ENCODE peak calls at places on chromosomes 3 and 15, in five cellular contexts. D, Q, J, E and F are unnamed samples.

GRCh38 chr3:46062679-46063078 is 35.4 kb upstream of the XCR1 start:
- DNase-seq in D (no peak), Q (no peak), E (no peak), J (no peak), F (no peak)

GRCh38 chr3:107370902-107371301 is 6.3 kb upstream of the CCDC54 start:
- DNase-seq in Q (no peak), J (no peak), E (no peak), D (no peak), F (no peak)

GRCh38 chr3:45043715-45044299 is 17.7 kb downstream of the CLEC3B start:
- DNase-seq in Q (no peak), J (no peak), E (peak; percentile 66), D (peak; percentile 80), F (peak; percentile 78)

GRCh38 chr3:178671261-178672191 is 135.3 kb downstream of the KCNMB2 start:
- DNase-seq in Q (no peak), J (no peak), D (peak; percentile 81), E (no peak), F (no peak)

GRCh38 chr3:156865732-156866131 is 39.6 kb downstream of the LEKR1 start:
- DNase-seq in D (peak; percentile 19), J (no peak), Q (no peak), E (no peak), F (no peak)

GRCh38 chr3:135487261-135487660 is 478.3 kb upstream of the PPP2R3A start:
- DNase-seq in Q (no peak), J (no peak), E (no peak), D (no peak), F (no peak)

GRCh38 chr3:126539558-126540250 is 15.7 kb downstream of the CHST13 start:
- DNase-seq in J (no peak), E (no peak), Q (peak; percentile 31), D (no peak), F (no peak)

GRCh38 chr3:14602804-14603644 is 48.5 kb upstream of the CCDC174 start:
- DNase-seq in J (no peak), D (peak; percentile 17), Q (peak; percentile 17), E (no peak), F (no peak)

GRCh38 chr15:58410353-58410752 is 21.4 kb upstream of the LIPC start:
- DNase-seq in J (no peak), Q (no peak), E (no peak), D (peak; percentile 41), F (no peak)

GRCh38 chr3:9622438-9622837 is 26.9 kb upstream of the MTMR14 start:
- DNase-seq in D (no peak), J (no peak), Q (peak; percentile 37), E (no peak), F (no peak)

GRCh38 chr3:24400450-24400849 is 94.2 kb downstream of the THRB start:
- DNase-seq in J (no peak), Q (no peak), E (no peak), D (no peak), F (no peak)

GRCh38 chr3:170502297-170502696 is 83.6 kb downstream of the SLC7A14 start:
- DNase-seq in J (no peak), Q (no peak), D (peak; percentile 76), E (no peak), F (no peak)

GRCh38 chr3:112508261-112508660 is 9.0 kb upstream of the BTLA start:
- DNase-seq in Q (no peak), D (no peak), E (no peak), J (no peak), F (no peak)

GRCh38 chr15:79513916-79514315 is 81.8 kb downstream of the MINAR1 start:
- DNase-seq in E (no peak), J (no peak), Q (no peak), D (no peak), F (no peak)

GRCh38 chr3:188507244-188507720 is 353.3 kb downstream of the LPP start:
- DNase-seq in D (peak; percentile 95), E (peak; percentile 87), Q (no peak), J (no peak), F (peak; percentile 90)

GRCh38 chr15:98983333-98983732 is 24.3 kb downstream of the PGPEP1L start:
- DNase-seq in Q (peak; percentile 79), D (peak; percentile 58), E (peak; percentile 34), J (peak; percentile 35), F (peak; percentile 37)

GRCh38 chr3:120432105-120432860 is 18.5 kb downstream of the FSTL1 start:
- DNase-seq in Q (no peak), E (peak; percentile 77), J (no peak), D (peak; percentile 96), F (peak; percentile 84)

GRCh38 chr15:83322061-83322460 is 37.6 kb upstream of the BNC1 start:
- DNase-seq in E (no peak), J (no peak), Q (no peak), D (peak; percentile 61), F (no peak)

GRCh38 chr15:80679167-80679804 is 15.8 kb upstream of the ABHD17C start:
- DNase-seq in J (no peak), E (no peak), Q (no peak), D (no peak), F (no peak)

GRCh38 chr15:52787123-52787503 is 3.0 kb downstream of the ONECUT1 start:
- DNase-seq in D (no peak), Q (no peak), E (no peak), J (peak; percentile 31), F (no peak)

DNA sequence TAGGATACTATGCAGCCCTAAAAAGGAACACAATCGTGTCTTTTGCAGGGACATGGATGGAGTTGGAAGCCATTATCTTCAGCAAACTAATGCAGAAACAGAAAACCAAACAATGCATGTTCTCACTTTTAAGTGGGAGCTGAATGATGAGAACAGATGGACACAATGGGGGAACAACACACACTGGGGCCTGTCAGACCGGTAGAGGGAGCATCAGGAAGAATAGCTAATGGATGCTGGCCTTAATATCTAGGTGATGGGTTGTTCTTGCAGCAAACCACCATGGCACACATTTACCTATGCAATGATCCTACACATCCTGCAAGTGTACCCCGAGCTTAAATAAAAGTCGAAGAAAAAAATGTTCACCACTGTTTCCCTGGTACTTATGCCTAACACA is 17.5 kb downstream of the SENP7 start:
- DNase-seq in J (no peak), D (no peak), E (no peak), Q (no peak), F (no peak)
- TF ChIP-seq CTCF in J (no peak), D (no peak), E (peak; percentile 11), Q (no peak), F (no peak)

DNA sequence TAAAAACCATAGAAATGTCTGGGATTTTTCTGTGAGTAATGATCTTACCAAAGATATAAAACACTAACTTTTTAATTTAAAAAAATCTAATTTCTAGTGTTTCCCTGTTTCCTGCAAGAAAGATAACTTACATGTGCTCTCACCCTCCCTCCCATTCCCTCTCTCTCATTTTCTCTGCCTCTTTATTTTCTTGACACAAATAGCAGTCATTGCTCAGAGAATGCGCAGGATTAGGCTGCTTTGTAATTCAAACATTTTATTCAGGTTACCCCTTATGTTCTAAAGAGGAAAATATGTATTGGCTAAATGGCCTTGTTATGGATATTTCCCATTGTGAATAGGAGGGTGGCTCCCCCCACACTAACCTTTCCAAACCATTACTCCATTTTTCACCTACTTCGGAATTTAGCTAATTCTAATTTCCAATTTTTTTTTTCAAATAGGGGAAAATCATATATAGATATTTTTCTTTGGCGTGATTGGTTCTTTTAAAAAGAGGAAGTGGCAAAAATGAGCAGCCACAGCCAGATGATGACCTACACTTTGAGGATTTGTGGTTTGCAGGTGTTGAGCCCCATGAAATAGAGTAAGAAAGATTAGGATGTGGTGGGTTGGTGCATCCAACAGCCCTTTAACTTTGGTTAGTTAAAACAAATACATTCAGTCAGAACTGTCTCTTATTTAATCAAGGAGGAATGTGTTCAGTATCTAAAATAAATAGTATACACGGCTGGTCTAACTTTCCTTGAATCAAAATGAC is 554.4 kb downstream of the IGSF11 start:
- DNase-seq in E (no peak), D (no peak), Q (no peak), J (no peak), F (no peak)
- H3K4me3 ChIP-seq in E (no peak overlapping the region), D (no peak overlapping the region), Q (no peak overlapping the region), J (no peak overlapping the region), F (no peak overlapping the region)

DNA sequence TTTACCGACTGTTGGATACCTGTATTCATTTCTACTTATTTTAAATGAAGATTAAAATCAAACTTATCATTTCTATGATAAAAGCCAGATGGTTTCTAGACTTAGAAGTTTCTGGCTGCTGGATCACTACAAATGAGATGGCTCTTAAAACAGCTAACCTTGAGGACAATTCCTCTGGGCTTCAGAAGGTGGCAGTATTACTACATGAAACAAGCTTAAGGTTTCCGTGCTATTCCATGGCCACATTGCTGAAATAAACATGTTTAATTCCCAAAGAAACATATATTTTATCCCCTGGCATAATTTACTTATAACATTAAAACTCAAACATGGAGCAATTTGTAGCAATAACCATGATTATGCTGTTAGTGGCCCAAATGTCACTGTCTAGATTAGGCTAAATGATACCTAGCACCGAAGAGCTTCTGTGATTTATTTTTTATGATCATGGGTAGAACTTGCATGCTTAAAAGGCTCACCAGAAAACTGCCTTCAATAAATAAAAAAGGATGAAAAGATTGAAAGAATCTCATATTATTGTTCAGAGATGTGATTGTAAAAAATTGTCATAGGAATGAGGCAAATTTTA is 204.0 kb upstream of the NANOGP8 start:
- DNase-seq in E (peak; percentile 55), D (peak; percentile 82), J (no peak), Q (no peak), F (no peak)
- TF ChIP-seq CTCF in E (peak; percentile 87), D (peak; percentile 84), J (peak; percentile 49), Q (peak; percentile 68), F (peak; percentile 71)

DNA sequence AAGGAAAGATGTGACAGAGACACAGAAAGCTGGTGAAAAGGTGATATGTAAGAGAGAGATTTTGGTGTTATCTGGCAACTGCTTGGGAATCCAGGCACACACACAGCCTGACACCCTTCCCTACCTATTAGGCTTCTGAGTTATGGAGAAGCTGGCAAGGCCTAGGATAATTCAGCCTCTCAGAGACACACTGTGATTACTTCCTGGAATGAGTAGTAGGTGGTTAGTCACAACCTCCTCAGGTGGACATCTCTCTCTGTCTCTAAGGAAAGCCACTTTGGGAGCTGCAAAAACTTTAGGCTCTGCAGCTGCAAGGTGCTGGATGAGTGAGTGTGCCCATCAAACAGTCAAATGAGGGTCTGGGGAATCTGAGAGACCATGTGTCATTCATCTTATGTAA is 201.9 kb downstream of the PDCD6IP start:
- DNase-seq in D (no peak), J (no peak), E (no peak), Q (no peak), F (no peak)
- H3K4me3 ChIP-seq in D (no peak overlapping the region), J (no peak overlapping the region), E (no peak overlapping the region), Q (no peak overlapping the region), F (no peak overlapping the region)

GRCh38 chr3:32104492-32104891 is 1.9 kb upstream of the GPD1L start:
- DNase-seq in Q (no peak), D (no peak), E (no peak), J (no peak), F (no peak)

GRCh38 chr3:32100465-32100864 is 6.0 kb upstream of the GPD1L start:
- DNase-seq in J (no peak), D (no peak), E (no peak), Q (peak; percentile 74), F (no peak)

GRCh38 chr3:32105291-32106131 is 909 bp upstream of the GPD1L start:
- DNase-seq in Q (no peak), E (no peak), D (peak; percentile 10), J (no peak), F (no peak)

GRCh38 chr3:32098528-32098927 is 7.9 kb upstream of the GPD1L start:
- DNase-seq in E (no peak), Q (no peak), D (no peak), J (no peak), F (no peak)

DNA sequence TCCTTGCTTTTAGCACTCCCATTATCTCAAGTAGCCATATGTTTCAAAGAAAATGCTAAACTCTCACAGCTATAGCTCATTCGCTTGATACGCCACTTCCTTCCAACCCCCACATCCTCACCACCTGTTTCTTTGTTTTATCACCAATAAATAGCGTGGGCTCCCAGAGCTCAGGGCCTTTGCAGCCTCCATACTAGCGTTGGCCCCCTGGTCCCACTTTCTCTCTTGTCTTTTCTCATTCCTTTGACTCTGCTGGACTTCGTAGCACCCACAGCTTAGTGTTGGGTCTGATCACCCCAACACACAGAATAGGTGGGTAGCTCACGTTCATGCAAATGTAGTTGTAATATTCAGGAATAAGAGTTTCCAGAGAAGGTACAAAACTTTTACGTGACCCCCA is 4.1 kb upstream of the GPD1L start:
- DNase-seq in E (no peak), Q (no peak), D (no peak), J (no peak), F (no peak)
- TF ChIP-seq CTCF in E (no peak), Q (no peak), D (no peak), J (no peak), F (no peak)